ENCODE peak calls at places on chromosomes 13 and 19, in ten cellular contexts. W is amygdala, C is omental fat pad, Q is activated gamma-delta T cell, J is fibroblast of mammary gland, X is NCI-H1694, L is epithelial cell of esophagus, P is hippocampal formation, Y is adrenal gland, R is T1000. K is an unnamed sample.

GRCh38 chr13:63693696-63694095 is 2278.0 kb upstream of the PCDH20 start:
- DNase-seq in P (no peak), Q (peak), R (no peak), Y (no peak), W (no peak), X (no peak), L (no peak), J (no peak), C (no peak), K (no peak)

GRCh38 chr13:106492576-106493323 is 42.7 kb downstream of the EFNB2 start:
- DNase-seq in R (no peak), P (no peak), C (no peak), Q (no peak), Y (no peak), L (no peak), W (no peak), J (no peak), X (no peak), K (no peak)

GRCh38 chr13:66528139-66528538 is 702.0 kb downstream of the PCDH9 start:
- DNase-seq in P (no peak), J (no peak), Y (no peak), W (no peak), L (no peak), C (no peak), Q (no peak), R (no peak), X (no peak), K (no peak)

GRCh38 chr19:7904074-7905020 is 670 bp downstream of the MAP2K7 start:
- DNase-seq in C (no peak), R (no peak), W (peak), Y (peak), P (no peak), L (no peak), J (no peak), X (no peak), Q (peak), K (peak)

GRCh38 chr19:44723299-44723951 is 24.5 kb downstream of the CEACAM16 start:
- DNase-seq in X (no peak), P (no peak), W (no peak), L (no peak), Y (no peak), R (no peak), Q (no peak), C (no peak), J (no peak), K (no peak)

GRCh38 chr13:102400619-102401125 is 1.2 kb downstream of the FGF14 start:
- DNase-seq in X (no peak), R (no peak), C (no peak), P (no peak), Y (no peak), L (peak), W (peak), Q (no peak), J (peak), K (no peak)

GRCh38 chr13:113654175-113654560 is 3.8 kb downstream of the ATP4B start:
- DNase-seq in W (no peak), C (no peak), X (no peak), Q (no peak), R (no peak), Y (peak), J (no peak), L (no peak), P (no peak), K (peak)

GRCh38 chr13:44713793-44714469 is 137.8 kb upstream of the TSC22D1 start:
- DNase-seq in Q (no peak), C (no peak), Y (peak), X (no peak), R (peak), L (peak), J (peak), W (no peak), P (no peak), K (peak)

GRCh38 chr13:27339299-27339698 is 68.7 kb downstream of the RASL11A start:
- DNase-seq in Q (no peak), R (no peak), Y (no peak), X (peak), L (peak), W (no peak), J (peak), C (no peak), P (no peak), K (no peak)

GRCh38 chr19:47779524-47780214 is 1.2 kb downstream of the SELENOW start:
- DNase-seq in P (no peak), J (no peak), Y (no peak), X (no peak), W (peak), L (no peak), C (no peak), R (no peak), Q (no peak), K (no peak)